ENCODE peak calls at places on chromosomes 5 and 9, in five cellular contexts. S is adrenal gland, Z is body of pancreas, P is sigmoid colon, Q is heart left ventricle. O is an unnamed sample.

GRCh38 chr9:125380406-125380805 is 118.8 kb downstream of the GAPVD1 start:
- DNase-seq in Z (no peak), P (no peak), S (no peak), Q (no peak), O (no peak)

GRCh38 chr9:127388037-127388855 is 8.7 kb upstream of the SLC2A8 start:
- DNase-seq in P (peak; percentile 70), S (peak; percentile 81), Q (peak; percentile 61), Z (peak; percentile 32), O (no peak)

GRCh38 chr5:77947051-77947428 is 170.9 kb upstream of the TBCA start:
- DNase-seq in S (no peak), Z (no peak), P (no peak), Q (no peak), O (no peak)

GRCh38 chr5:79436224-79436623 is 77.7 kb downstream of the HOMER1 start:
- DNase-seq in P (no peak), S (no peak), Q (no peak), Z (no peak), O (no peak)

GRCh38 chr9:28073278-28073677 is 500.0 kb upstream of the C9orf72 start:
- DNase-seq in S (peak; percentile 30), P (no peak), Q (no peak), Z (peak; percentile 10), O (no peak)

GRCh38 chr5:143033535-143034260 is 263.5 kb downstream of the ARHGAP26 start:
- DNase-seq in S (no peak), Z (no peak), P (no peak), Q (no peak), O (no peak)

GRCh38 chr9:88776717-88777497 is 214.4 kb upstream of the S1PR3 start:
- DNase-seq in Q (no peak), P (no peak), S (no peak), Z (no peak), O (no peak)

GRCh38 chr5:149297340-149298023 is 25.8 kb downstream of the AFAP1L1 start:
- DNase-seq in Q (no peak), S (no peak), Z (no peak), P (no peak), O (no peak)

GRCh38 chr5:164051745-164052144 is 546.3 kb downstream of the MAT2B start:
- DNase-seq in Q (no peak), P (no peak), S (no peak), Z (no peak), O (no peak)

GRCh38 chr9:134188421-134189166 is 24.2 kb upstream of the RNU6ATAC start:
- DNase-seq in Z (no peak), Q (peak; percentile 68), P (peak; percentile 71), S (peak; percentile 32), O (no peak)

GRCh38 chr5:74767579-74767913 is 497 bp downstream of the NSA2 start:
- DNase-seq in Q (no peak), S (peak; percentile 37), Z (no peak), P (no peak), O (no peak)

GRCh38 chr5:134541736-134542376 is 16.4 kb downstream of the JADE2 start:
- DNase-seq in Q (peak; percentile 77), P (no peak), S (peak; percentile 59), Z (peak; percentile 62), O (no peak)

GRCh38 chr5:83323557-83323956 is 148.0 kb upstream of the VCAN start:
- DNase-seq in Q (no peak), Z (no peak), P (no peak), S (no peak), O (no peak)

GRCh38 chr5:77208507-77209163 is 1.8 kb upstream of the PDE8B start:
- DNase-seq in P (no peak), Q (no peak), S (no peak), Z (peak; percentile 31), O (no peak)

GRCh38 chr9:136438548-136438908 is 1.1 kb downstream of the INPP5E start:
- DNase-seq in Z (no peak), P (no peak), Q (no peak), S (no peak), O (no peak)

GRCh38 chr5:137921931-137922330 is 32.7 kb downstream of the PKD2L2 start:
- DNase-seq in Q (no peak), P (no peak), Z (no peak), S (no peak), O (no peak)

GRCh38 chr5:140608730-140609520 is 24.1 kb downstream of the CD14 start:
- DNase-seq in P (peak; percentile 75), S (peak; percentile 50), Q (peak; percentile 65), Z (no peak), O (no peak)

GRCh38 chr5:120655828-120656435 is 191.8 kb downstream of the PRR16 start:
- DNase-seq in P (no peak), Z (peak; percentile 24), Q (no peak), S (peak; percentile 33), O (no peak)

GRCh38 chr5:133934822-133935793 is 33.3 kb downstream of the C5orf15 start:
- DNase-seq in P (no peak), S (no peak), Z (no peak), Q (no peak), O (no peak)

GRCh38 chr5:72817076-72817476 is 615 bp downstream of the TNPO1 start:
- DNase-seq in P (peak; percentile 81), Q (peak; percentile 79), Z (peak; percentile 53), S (peak; percentile 63), O (peak; percentile 94)

GRCh38 chr5:74633710-74634109 is 6.8 kb downstream of the ENC1 start:
- DNase-seq in Q (no peak), S (no peak), P (no peak), Z (no peak), O (no peak)

GRCh38 chr5:173670130-173670591 is 53.7 kb upstream of the BOD1 start:
- DNase-seq in Z (no peak), P (no peak), S (no peak), Q (no peak), O (no peak)

GRCh38 chr9:93658184-93658925 is 82.0 kb downstream of the PHF2 start:
- DNase-seq in P (peak; percentile 54), Q (peak; percentile 36), Z (peak; percentile 10), S (no peak), O (no peak)

GRCh38 chr5:134609232-134609851 is 23.3 kb downstream of the SAR1B start:
- DNase-seq in Z (no peak), P (no peak), S (no peak), Q (no peak), O (no peak)

GRCh38 chr9:13431137-13431536 is 151.6 kb upstream of the MPDZ start:
- DNase-seq in Z (no peak), Q (no peak), S (no peak), P (no peak), O (no peak)

GRCh38 chr9:89408628-89409101 is 89.2 kb downstream of the SEMA4D start:
- DNase-seq in S (peak; percentile 61), Q (no peak), Z (no peak), P (peak; percentile 60), O (no peak)

GRCh38 chr9:124010665-124011321 is 775 bp upstream of the LHX2 start:
- DNase-seq in Z (no peak), Q (no peak), P (no peak), S (no peak), O (no peak)

GRCh38 chr9:128203842-128204551 is 818 bp downstream of the DNM1 start:
- DNase-seq in S (no peak), Z (peak; percentile 39), Q (no peak), P (no peak), O (no peak)

GRCh38 chr5:759781-760362 is 24.7 kb downstream of the ZDHHC11B start:
- DNase-seq in P (peak; percentile 46), Q (peak; percentile 61), S (no peak), Z (no peak), O (no peak)

GRCh38 chr9:127316586-127317383 is 52.2 kb downstream of the GARNL3 start:
- DNase-seq in Q (no peak), S (no peak), P (no peak), Z (no peak), O (peak; percentile 89)

GRCh38 chr5:137372386-137373160 is 126.6 kb downstream of the SPOCK1 start:
- DNase-seq in S (no peak), Z (no peak), Q (no peak), P (no peak), O (no peak)

GRCh38 chr5:61582421-61582820 is 250.4 kb downstream of the ZSWIM6 start:
- DNase-seq in P (no peak), Q (no peak), Z (no peak), S (no peak), O (no peak)

GRCh38 chr5:10556331-10556807 is 7.5 kb upstream of the ANKRD33B start:
- DNase-seq in Z (no peak), P (peak; percentile 34), Q (no peak), S (no peak), O (no peak)

GRCh38 chr5:149206524-149207141 is 65.0 kb upstream of the AFAP1L1 start:
- DNase-seq in P (no peak), S (peak; percentile 42), Z (no peak), Q (no peak), O (no peak)

GRCh38 chr5:78649816-78650561 is 1.4 kb upstream of the LHFPL2 start:
- DNase-seq in Z (no peak), P (no peak), Q (no peak), S (no peak), O (no peak)

GRCh38 chr9:70438341-70438924 is 24.0 kb upstream of the KLF9 start:
- DNase-seq in P (peak; percentile 86), Z (peak; percentile 70), Q (peak; percentile 61), S (peak; percentile 71), O (no peak)

GRCh38 chr5:154755361-154756202 is at the start of gene LARP1:
- DNase-seq in Z (peak; percentile 46), Q (peak; percentile 81), S (peak; percentile 53), P (peak; percentile 74), O (no peak)
- TF ChIP-seq POLR2A in Z (no peak), Q (no peak), S (no peak), P (no peak), O (peak; percentile 3)

GRCh38 chr5:113163328-113163727 is 186.7 kb downstream of the DCP2 start:
- DNase-seq in Z (no peak), P (no peak), Q (no peak), S (no peak), O (no peak)
- TF ChIP-seq POLR2A in Z (no peak), P (no peak), Q (no peak), S (no peak), O (no peak)

GRCh38 chr9:113593682-113594281 is 130.3 kb downstream of the RGS3 start:
- DNase-seq in P (peak; percentile 97), Z (peak; percentile 96), Q (peak; percentile 95), S (peak; percentile 97), O (peak; percentile 96)
- TF ChIP-seq POLR2A in P (peak; percentile 61), Z (peak; percentile 94), Q (peak; percentile 96), S (peak; percentile 99), O (peak; percentile 47)

DNA sequence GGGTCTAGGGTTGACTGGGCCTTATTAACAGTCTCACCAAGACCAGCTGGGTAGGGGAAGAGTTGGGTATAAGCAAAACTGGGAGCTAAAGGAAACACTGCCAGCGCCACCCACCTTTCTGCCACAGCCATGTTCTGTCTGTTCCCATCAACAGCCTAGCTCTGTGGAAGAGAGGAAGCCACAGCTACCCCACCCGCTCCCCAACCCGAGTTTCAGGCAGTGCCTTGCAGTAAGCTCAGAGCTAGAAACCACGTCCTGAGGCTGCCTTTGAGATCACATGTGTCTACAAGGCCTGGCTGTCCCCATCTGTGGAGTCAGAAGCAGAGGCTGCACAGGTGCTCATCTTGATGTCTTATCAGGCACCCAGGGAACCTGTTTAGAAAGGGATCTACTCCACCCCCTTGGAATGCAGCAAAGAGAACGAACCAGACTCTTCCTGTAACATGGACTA is 15.3 kb downstream of the HNRNPH1 start:
- DNase-seq in Q (no peak), Z (no peak), P (peak; percentile 64), S (no peak), O (no peak)
- TF ChIP-seq POLR2A in Q (no peak), Z (no peak), P (no peak), S (no peak), O (no peak)

O was measured in esophagus muscularis mucosa.